ENCODE peak calls at places on chromosomes 5 and 9, in seven cellular contexts. Q is K562, R is WTC11, W is HCT116, U is HepG2, B is GM12878, G is H1. A is an unnamed sample.
A peak's percentile ranks its signal among the peaks of the same experiment; 100 is the strongest.

GRCh38 chr5:147446528-147446927 is 63.3 kb downstream of the DPYSL3 start:
- DNase-seq in W (no peak), B (no peak), G (no peak), R (no peak), Q (no peak), U (no peak), A (no peak)

GRCh38 chr5:80181618-80182211 is 74.1 kb downstream of the SERINC5 start:
- DNase-seq in W (peak; percentile 88), B (no peak), G (no peak), Q (no peak), U (peak; percentile 90), R (no peak), A (no peak)

GRCh38 chr9:7976167-7976755 is 176.7 kb upstream of the DMAC1 start:
- DNase-seq in G (no peak), R (no peak), W (no peak), Q (no peak), B (peak; percentile 89), U (no peak), A (no peak)

GRCh38 chr5:136016945-136017530 is 11.8 kb upstream of the TGFBI start:
- DNase-seq in G (no peak), W (peak; percentile 98), Q (no peak), U (no peak), B (no peak), R (no peak), A (no peak)

GRCh38 chr9:117074782-117075510 is 339.9 kb downstream of the ASTN2 start:
- DNase-seq in R (no peak), W (no peak), B (no peak), Q (no peak), U (no peak), G (no peak), A (no peak)

GRCh38 chr5:120803282-120803681 is 339.2 kb downstream of the PRR16 start:
- DNase-seq in G (no peak), U (no peak), R (no peak), B (no peak), Q (no peak), W (peak; percentile 8), A (no peak)

GRCh38 chr5:8700222-8700621 is 831.3 kb downstream of the MTRR start:
- DNase-seq in G (no peak), R (no peak), B (no peak), W (no peak), Q (no peak), U (no peak), A (no peak)

GRCh38 chr9:95105519-95106287 is 211.8 kb downstream of the FANCC start:
- DNase-seq in R (no peak), G (no peak), W (no peak), B (no peak), U (no peak), Q (no peak), A (no peak)

GRCh38 chr9:5593904-5594303 is 35.0 kb upstream of the RIC1 start:
- DNase-seq in W (no peak), U (no peak), B (peak; percentile 90), R (no peak), G (no peak), Q (no peak), A (no peak)

GRCh38 chr9:112249277-112249676 is 74.2 kb upstream of the SUSD1 start:
- DNase-seq in R (no peak), W (no peak), G (no peak), U (no peak), Q (no peak), B (peak; percentile 39), A (no peak)

DNA sequence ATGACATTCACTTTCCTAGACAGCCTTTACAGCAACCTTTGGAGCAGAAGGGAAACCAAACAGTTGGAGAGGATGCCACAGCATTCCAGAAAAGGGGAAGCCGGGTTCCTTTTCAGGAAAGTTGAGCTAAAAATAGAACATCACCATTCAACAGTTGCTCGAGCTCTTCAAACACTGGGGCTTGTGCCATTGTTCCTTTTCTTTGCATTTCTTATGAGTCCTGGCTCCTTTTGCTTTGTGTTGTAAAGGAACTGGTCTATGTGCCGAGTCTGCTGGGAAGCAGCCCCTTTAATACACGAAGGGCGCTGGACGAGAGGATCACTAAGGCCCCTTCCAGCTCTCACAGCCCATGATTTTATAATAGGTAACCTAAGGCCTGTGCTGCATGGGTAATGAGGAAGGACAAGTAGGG is 23.3 kb downstream of the IQGAP2 start:
- DNase-seq in B (no peak), Q (no peak), G (peak; percentile 55), U (no peak), W (no peak), R (peak; percentile 17), A (no peak)
- TF ChIP-seq SP1 in B (no peak), Q (no peak), G (peak; percentile 23), U (no peak), W (no peak), R (no peak), A (no peak)

GRCh38 chr9:106862115-106862945 is 636 bp upstream of the ZNF462 start:
- DNase-seq in G (peak; percentile 61), U (no peak), B (no peak), Q (no peak), W (no peak), R (peak; percentile 59), A (peak; percentile 19)

GRCh38 chr9:106857811-106858470 is 5.0 kb upstream of the ZNF462 start:
- DNase-seq in R (no peak), U (no peak), Q (no peak), B (no peak), G (no peak), W (no peak), A (no peak)

GRCh38 chr9:106860731-106861584 is 2.0 kb upstream of the ZNF462 start:
- DNase-seq in B (no peak), G (peak; percentile 62), U (no peak), R (peak; percentile 47), W (no peak), Q (no peak), A (peak; percentile 8)

GRCh38 chr9:106861585-106862114 is 1.3 kb upstream of the ZNF462 start:
- DNase-seq in G (no peak), R (no peak), W (no peak), U (no peak), Q (no peak), B (no peak), A (no peak)

DNA sequence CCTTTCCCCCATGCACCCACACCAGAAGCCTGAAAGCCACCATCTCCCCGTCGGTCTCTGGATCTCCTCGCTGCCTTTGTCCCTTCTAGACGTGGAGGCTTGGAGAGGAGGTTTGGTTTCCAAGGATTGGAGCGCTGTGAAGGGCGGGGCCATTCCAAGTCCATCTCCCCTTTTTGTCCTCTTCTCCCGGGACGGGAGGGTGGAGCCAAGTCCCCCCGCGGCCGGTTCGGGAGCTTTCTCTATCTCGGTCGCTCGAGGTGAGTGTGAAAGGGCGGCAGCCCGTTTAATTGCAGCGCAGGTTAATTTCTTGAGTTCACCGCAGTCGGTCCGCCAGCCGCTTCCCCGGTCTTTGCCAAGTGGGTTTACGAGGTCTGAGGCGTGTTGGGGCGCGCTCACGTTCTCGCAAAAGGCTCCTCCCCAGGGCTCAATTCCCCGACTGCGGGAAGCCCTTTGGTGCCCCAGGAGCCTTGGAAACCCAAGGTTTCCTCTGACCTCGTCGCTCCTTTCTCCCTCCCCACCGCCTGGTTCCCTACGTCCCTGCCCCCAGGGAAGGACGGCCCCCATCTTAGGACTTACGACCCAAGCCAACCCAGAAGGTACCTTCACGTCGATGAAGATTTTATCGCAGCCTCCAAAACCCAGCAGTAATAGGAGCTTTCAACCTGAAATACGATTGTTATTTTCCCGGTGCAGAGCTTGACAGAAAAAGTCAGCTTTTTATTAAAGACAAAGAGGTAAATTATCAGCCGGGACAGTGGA is 2.8 kb upstream of the ZNF462 start:
- DNase-seq in G (peak; percentile 83), W (peak; percentile 41), B (no peak), U (no peak), R (peak; percentile 78), Q (no peak), A (peak; percentile 23)
- TF ChIP-seq SP1 in G (no peak), W (no peak), B (no peak), U (no peak), R (peak; percentile 17), Q (no peak), A (no peak)

GRCh38 chr9:136230365-136230764 is 15.2 kb downstream of the QSOX2 start:
- DNase-seq in G (no peak), W (no peak), U (no peak), R (no peak), B (no peak), Q (no peak), A (no peak)
- TF ChIP-seq SP1 in G (no peak), W (no peak), U (no peak), R (no peak), B (no peak), Q (no peak), A (no peak)

GRCh38 chr9:133768859-133769510 is 30.8 kb upstream of the SARDH start:
- DNase-seq in R (peak; percentile 70), U (peak; percentile 83), G (peak; percentile 63), W (no peak), B (no peak), Q (peak; percentile 63), A (no peak)
- TF ChIP-seq SP1 in R (no peak), U (peak; percentile 39), G (no peak), W (no peak), B (no peak), Q (no peak), A (no peak)

GRCh38 chr5:172886974-172887491 is 53.0 kb downstream of the ERGIC1 start:
- DNase-seq in R (no peak), Q (no peak), B (no peak), G (no peak), W (no peak), U (peak; percentile 85), A (no peak)

GRCh38 chr5:172887735-172888134 is 53.7 kb downstream of the ERGIC1 start:
- DNase-seq in R (no peak), G (no peak), Q (no peak), B (no peak), W (no peak), U (no peak), A (no peak)

GRCh38 chr5:172881691-172882370 is 47.8 kb downstream of the ERGIC1 start:
- DNase-seq in G (no peak), U (no peak), W (peak; percentile 10), B (peak; percentile 72), Q (peak; percentile 78), R (no peak), A (no peak)

GRCh38 chr5:172886396-172886932 is 52.4 kb downstream of the ERGIC1 start:
- DNase-seq in Q (no peak), G (no peak), R (no peak), U (no peak), B (no peak), W (no peak), A (no peak)

DNA sequence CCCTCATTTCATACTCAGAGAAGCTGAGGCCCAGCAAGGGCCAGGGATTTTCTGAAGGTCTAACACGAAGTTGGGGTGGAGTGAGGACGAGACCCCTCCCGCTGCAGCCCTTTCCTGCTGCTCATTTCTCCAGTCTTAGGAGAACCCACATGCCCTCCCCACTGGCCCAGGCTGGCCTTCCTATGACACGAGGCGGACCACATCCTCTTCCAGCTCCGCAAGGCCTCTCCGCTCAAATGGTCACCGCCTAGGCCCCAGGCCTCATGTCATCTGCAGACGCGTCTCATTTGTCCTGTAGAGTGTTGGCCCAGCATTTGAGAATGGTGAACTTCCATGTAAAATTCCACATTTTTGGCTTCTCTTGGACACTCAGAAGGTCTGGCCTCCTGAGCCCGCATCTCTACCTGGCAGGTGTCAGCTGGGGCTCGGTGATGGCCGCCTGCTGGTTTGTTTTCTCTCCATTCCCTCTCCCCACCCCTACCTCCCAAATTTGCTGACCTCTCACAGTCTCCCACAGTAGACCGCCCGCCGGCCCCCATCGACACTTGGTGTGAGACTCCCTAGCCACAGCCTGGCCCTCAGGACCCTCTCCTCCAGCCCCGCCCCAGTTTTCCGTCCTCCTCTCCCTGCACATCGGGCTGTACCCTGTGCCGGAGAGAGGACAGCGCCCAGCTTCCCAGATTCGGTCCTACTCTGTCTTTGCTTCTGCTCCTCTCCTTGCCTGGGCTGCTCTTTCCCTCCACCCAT is 51.7 kb downstream of the ERGIC1 start:
- DNase-seq in R (no peak), U (no peak), B (no peak), G (no peak), Q (no peak), W (no peak), A (no peak)
- TF ChIP-seq SP1 in R (no peak), U (no peak), B (no peak), G (no peak), Q (no peak), W (no peak), A (no peak)